ENCODE peak calls at places on chromosome 2, in ten cellular contexts. One of them, this sample, is unnamed.

GRCh38 chr2:226934546-226935243 is 98.8 kb downstream of the RHBDD1 start:
- DNase-seq in H9: no peak
- DNase-seq in brain pericyte: no peak
- DNase-seq in PC-3: no peak
- DNase-seq in GM13976: no peak
- DNase-seq in mucosa of descending colon: no peak
- DNase-seq in stimulated activated CD4-positive, alpha-beta T cell treated with anti-CD3 and anti-CD28 coated beads, Interleukin-2, amount 100 ng/mL, for 48 hours: no peak
- DNase-seq in naive thymus-derived CD8-positive, alpha-beta T cell: no peak
- DNase-seq in HCT116: no peak
- DNase-seq in K562: no peak
- DNase-seq in this sample: no peak

GRCh38 chr2:128783896-128784295 is 465.2 kb upstream of the HS6ST1 start:
- DNase-seq in K562: no peak
- DNase-seq in naive thymus-derived CD8-positive, alpha-beta T cell: no peak
- DNase-seq in brain pericyte: no peak
- DNase-seq in mucosa of descending colon: no peak
- DNase-seq in GM13976: no peak
- DNase-seq in stimulated activated CD4-positive, alpha-beta T cell treated with anti-CD3 and anti-CD28 coated beads, Interleukin-2, amount 100 ng/mL, for 48 hours: no peak
- DNase-seq in HCT116: no peak
- DNase-seq in PC-3: no peak
- DNase-seq in H9: peak
- DNase-seq in this sample: no peak

GRCh38 chr2:150125708-150126107 is 361.8 kb downstream of the RND3 start:
- DNase-seq in naive thymus-derived CD8-positive, alpha-beta T cell: no peak
- DNase-seq in stimulated activated CD4-positive, alpha-beta T cell treated with anti-CD3 and anti-CD28 coated beads, Interleukin-2, amount 100 ng/mL, for 48 hours: no peak
- DNase-seq in PC-3: peak
- DNase-seq in H9: no peak
- DNase-seq in brain pericyte: no peak
- DNase-seq in mucosa of descending colon: no peak
- DNase-seq in GM13976: no peak
- DNase-seq in K562: peak
- DNase-seq in HCT116: no peak
- DNase-seq in this sample: no peak

GRCh38 chr2:21095178-21095577 is 28.6 kb upstream of the TDRD15 start:
- DNase-seq in H9: no peak
- DNase-seq in GM13976: no peak
- DNase-seq in PC-3: no peak
- DNase-seq in brain pericyte: no peak
- DNase-seq in K562: no peak
- DNase-seq in naive thymus-derived CD8-positive, alpha-beta T cell: no peak
- DNase-seq in stimulated activated CD4-positive, alpha-beta T cell treated with anti-CD3 and anti-CD28 coated beads, Interleukin-2, amount 100 ng/mL, for 48 hours: no peak
- DNase-seq in mucosa of descending colon: no peak
- DNase-seq in HCT116: no peak
- DNase-seq in this sample: no peak

GRCh38 chr2:226644342-226644957 is 155.2 kb downstream of the IRS1 start:
- DNase-seq in brain pericyte: no peak
- DNase-seq in stimulated activated CD4-positive, alpha-beta T cell treated with anti-CD3 and anti-CD28 coated beads, Interleukin-2, amount 100 ng/mL, for 48 hours: no peak
- DNase-seq in mucosa of descending colon: no peak
- DNase-seq in PC-3: no peak
- DNase-seq in HCT116: no peak
- DNase-seq in K562: no peak
- DNase-seq in H9: no peak
- DNase-seq in naive thymus-derived CD8-positive, alpha-beta T cell: no peak
- DNase-seq in GM13976: no peak
- DNase-seq in this sample: no peak

GRCh38 chr2:10537522-10538195 is 89.5 kb upstream of the ODC1 start:
- DNase-seq in GM13976: no peak
- DNase-seq in stimulated activated CD4-positive, alpha-beta T cell treated with anti-CD3 and anti-CD28 coated beads, Interleukin-2, amount 100 ng/mL, for 48 hours: no peak
- DNase-seq in naive thymus-derived CD8-positive, alpha-beta T cell: peak
- DNase-seq in K562: no peak
- DNase-seq in brain pericyte: no peak
- DNase-seq in H9: no peak
- DNase-seq in mucosa of descending colon: no peak
- DNase-seq in HCT116: no peak
- DNase-seq in PC-3: no peak
- DNase-seq in this sample: no peak

GRCh38 chr2:188971316-188971930 is 2.8 kb upstream of the COL3A1 start:
- DNase-seq in PC-3: no peak
- DNase-seq in H9: no peak
- DNase-seq in stimulated activated CD4-positive, alpha-beta T cell treated with anti-CD3 and anti-CD28 coated beads, Interleukin-2, amount 100 ng/mL, for 48 hours: no peak
- DNase-seq in GM13976: no peak
- DNase-seq in naive thymus-derived CD8-positive, alpha-beta T cell: no peak
- DNase-seq in HCT116: no peak
- DNase-seq in mucosa of descending colon: no peak
- DNase-seq in K562: no peak
- DNase-seq in brain pericyte: no peak
- DNase-seq in this sample: no peak

GRCh38 chr2:52818958-52819357 is 948.6 kb upstream of the CHAC2 start:
- DNase-seq in K562: no peak
- DNase-seq in stimulated activated CD4-positive, alpha-beta T cell treated with anti-CD3 and anti-CD28 coated beads, Interleukin-2, amount 100 ng/mL, for 48 hours: no peak
- DNase-seq in mucosa of descending colon: no peak
- DNase-seq in PC-3: no peak
- DNase-seq in H9: no peak
- DNase-seq in HCT116: no peak
- DNase-seq in GM13976: no peak
- DNase-seq in naive thymus-derived CD8-positive, alpha-beta T cell: no peak
- DNase-seq in brain pericyte: no peak
- DNase-seq in this sample: no peak

GRCh38 chr2:128665113-128665512 is 346.4 kb upstream of the HS6ST1 start:
- DNase-seq in GM13976: no peak
- DNase-seq in brain pericyte: no peak
- DNase-seq in stimulated activated CD4-positive, alpha-beta T cell treated with anti-CD3 and anti-CD28 coated beads, Interleukin-2, amount 100 ng/mL, for 48 hours: no peak
- DNase-seq in mucosa of descending colon: no peak
- DNase-seq in PC-3: no peak
- DNase-seq in K562: no peak
- DNase-seq in HCT116: no peak
- DNase-seq in naive thymus-derived CD8-positive, alpha-beta T cell: no peak
- DNase-seq in H9: no peak
- DNase-seq in this sample: no peak

GRCh38 chr2:112692914-112693313 is 27.9 kb upstream of the NT5DC4 start:
- DNase-seq in K562: no peak
- DNase-seq in naive thymus-derived CD8-positive, alpha-beta T cell: no peak
- DNase-seq in GM13976: no peak
- DNase-seq in H9: no peak
- DNase-seq in mucosa of descending colon: no peak
- DNase-seq in HCT116: no peak
- DNase-seq in stimulated activated CD4-positive, alpha-beta T cell treated with anti-CD3 and anti-CD28 coated beads, Interleukin-2, amount 100 ng/mL, for 48 hours: peak
- DNase-seq in brain pericyte: no peak
- DNase-seq in PC-3: no peak
- DNase-seq in this sample: no peak

GRCh38 chr2:223989206-223989859 is 32.1 kb downstream of the MRPL44 start:
- DNase-seq in H9: no peak
- DNase-seq in GM13976: no peak
- DNase-seq in mucosa of descending colon: peak
- DNase-seq in PC-3: peak
- DNase-seq in K562: peak
- DNase-seq in stimulated activated CD4-positive, alpha-beta T cell treated with anti-CD3 and anti-CD28 coated beads, Interleukin-2, amount 100 ng/mL, for 48 hours: no peak
- DNase-seq in naive thymus-derived CD8-positive, alpha-beta T cell: no peak
- DNase-seq in HCT116: peak
- DNase-seq in brain pericyte: no peak
- DNase-seq in this sample: peak

GRCh38 chr2:20425371-20425881 is 21.4 kb upstream of the RHOB start:
- DNase-seq in mucosa of descending colon: no peak
- DNase-seq in PC-3: no peak
- DNase-seq in brain pericyte: no peak
- DNase-seq in H9: no peak
- DNase-seq in GM13976: peak
- DNase-seq in naive thymus-derived CD8-positive, alpha-beta T cell: no peak
- DNase-seq in stimulated activated CD4-positive, alpha-beta T cell treated with anti-CD3 and anti-CD28 coated beads, Interleukin-2, amount 100 ng/mL, for 48 hours: no peak
- DNase-seq in HCT116: no peak
- DNase-seq in K562: no peak
- DNase-seq in this sample: no peak

GRCh38 chr2:28997847-28998735 is 17.0 kb downstream of the TOGARAM2 start:
- DNase-seq in naive thymus-derived CD8-positive, alpha-beta T cell: no peak
- DNase-seq in H9: no peak
- DNase-seq in GM13976: no peak
- DNase-seq in PC-3: no peak
- DNase-seq in stimulated activated CD4-positive, alpha-beta T cell treated with anti-CD3 and anti-CD28 coated beads, Interleukin-2, amount 100 ng/mL, for 48 hours: no peak
- DNase-seq in brain pericyte: no peak
- DNase-seq in HCT116: no peak
- DNase-seq in mucosa of descending colon: no peak
- DNase-seq in K562: no peak
- DNase-seq in this sample: no peak

GRCh38 chr2:105400138-105400540 is 1.3 kb upstream of the FHL2 start:
- DNase-seq in PC-3: no peak
- DNase-seq in H9: no peak
- DNase-seq in stimulated activated CD4-positive, alpha-beta T cell treated with anti-CD3 and anti-CD28 coated beads, Interleukin-2, amount 100 ng/mL, for 48 hours: no peak
- DNase-seq in mucosa of descending colon: peak
- DNase-seq in HCT116: no peak
- DNase-seq in naive thymus-derived CD8-positive, alpha-beta T cell: no peak
- DNase-seq in brain pericyte: no peak
- DNase-seq in K562: no peak
- DNase-seq in GM13976: no peak
- DNase-seq in this sample: no peak

GRCh38 chr2:29423267-29423666 is 308.1 kb downstream of the CLIP4 start:
- DNase-seq in mucosa of descending colon: no peak
- DNase-seq in K562: no peak
- DNase-seq in H9: no peak
- DNase-seq in HCT116: no peak
- DNase-seq in brain pericyte: no peak
- DNase-seq in stimulated activated CD4-positive, alpha-beta T cell treated with anti-CD3 and anti-CD28 coated beads, Interleukin-2, amount 100 ng/mL, for 48 hours: no peak
- DNase-seq in PC-3: peak
- DNase-seq in naive thymus-derived CD8-positive, alpha-beta T cell: no peak
- DNase-seq in GM13976: no peak
- DNase-seq in this sample: peak

GRCh38 chr2:210363261-210363660 is 48.3 kb upstream of the MYL1 start:
- DNase-seq in GM13976: no peak
- DNase-seq in PC-3: peak
- DNase-seq in K562: no peak
- DNase-seq in H9: peak
- DNase-seq in mucosa of descending colon: no peak
- DNase-seq in HCT116: no peak
- DNase-seq in naive thymus-derived CD8-positive, alpha-beta T cell: no peak
- DNase-seq in stimulated activated CD4-positive, alpha-beta T cell treated with anti-CD3 and anti-CD28 coated beads, Interleukin-2, amount 100 ng/mL, for 48 hours: no peak
- DNase-seq in brain pericyte: no peak
- DNase-seq in this sample: peak

GRCh38 chr2:10552220-10552870 is 104.2 kb upstream of the ODC1 start:
- DNase-seq in PC-3: peak
- DNase-seq in mucosa of descending colon: no peak
- DNase-seq in HCT116: no peak
- DNase-seq in GM13976: no peak
- DNase-seq in naive thymus-derived CD8-positive, alpha-beta T cell: no peak
- DNase-seq in brain pericyte: no peak
- DNase-seq in H9: no peak
- DNase-seq in stimulated activated CD4-positive, alpha-beta T cell treated with anti-CD3 and anti-CD28 coated beads, Interleukin-2, amount 100 ng/mL, for 48 hours: no peak
- DNase-seq in K562: no peak
- DNase-seq in this sample: no peak

GRCh38 chr2:19630921-19631320 is 270.9 kb downstream of the TTC32 start:
- DNase-seq in H9: no peak
- DNase-seq in HCT116: no peak
- DNase-seq in GM13976: no peak
- DNase-seq in K562: no peak
- DNase-seq in PC-3: no peak
- DNase-seq in naive thymus-derived CD8-positive, alpha-beta T cell: no peak
- DNase-seq in brain pericyte: no peak
- DNase-seq in stimulated activated CD4-positive, alpha-beta T cell treated with anti-CD3 and anti-CD28 coated beads, Interleukin-2, amount 100 ng/mL, for 48 hours: no peak
- DNase-seq in mucosa of descending colon: no peak
- DNase-seq in this sample: no peak

GRCh38 chr2:126644630-126645191 is 11.2 kb upstream of the GYPC start:
- DNase-seq in stimulated activated CD4-positive, alpha-beta T cell treated with anti-CD3 and anti-CD28 coated beads, Interleukin-2, amount 100 ng/mL, for 48 hours: no peak
- DNase-seq in PC-3: no peak
- DNase-seq in brain pericyte: no peak
- DNase-seq in GM13976: no peak
- DNase-seq in HCT116: no peak
- DNase-seq in H9: no peak
- DNase-seq in naive thymus-derived CD8-positive, alpha-beta T cell: no peak
- DNase-seq in mucosa of descending colon: no peak
- DNase-seq in K562: peak
- DNase-seq in this sample: no peak

GRCh38 chr2:240325654-240326031 is 109.8 kb upstream of the GPC1 start:
- DNase-seq in mucosa of descending colon: no peak
- DNase-seq in stimulated activated CD4-positive, alpha-beta T cell treated with anti-CD3 and anti-CD28 coated beads, Interleukin-2, amount 100 ng/mL, for 48 hours: no peak
- DNase-seq in GM13976: no peak
- DNase-seq in K562: no peak
- DNase-seq in PC-3: no peak
- DNase-seq in naive thymus-derived CD8-positive, alpha-beta T cell: no peak
- DNase-seq in brain pericyte: no peak
- DNase-seq in H9: no peak
- DNase-seq in HCT116: no peak
- DNase-seq in this sample: no peak

GRCh38 chr2:163682695-163683094 is 53.1 kb downstream of the FIGN start:
- DNase-seq in stimulated activated CD4-positive, alpha-beta T cell treated with anti-CD3 and anti-CD28 coated beads, Interleukin-2, amount 100 ng/mL, for 48 hours: no peak
- DNase-seq in brain pericyte: no peak
- DNase-seq in K562: no peak
- DNase-seq in HCT116: no peak
- DNase-seq in PC-3: peak
- DNase-seq in mucosa of descending colon: no peak
- DNase-seq in naive thymus-derived CD8-positive, alpha-beta T cell: no peak
- DNase-seq in H9: no peak
- DNase-seq in GM13976: no peak
- DNase-seq in this sample: no peak

GRCh38 chr2:152047826-152048476 is 50.9 kb downstream of the CACNB4 start:
- DNase-seq in HCT116: no peak
- DNase-seq in K562: peak
- DNase-seq in GM13976: no peak
- DNase-seq in H9: no peak
- DNase-seq in stimulated activated CD4-positive, alpha-beta T cell treated with anti-CD3 and anti-CD28 coated beads, Interleukin-2, amount 100 ng/mL, for 48 hours: no peak
- DNase-seq in brain pericyte: no peak
- DNase-seq in mucosa of descending colon: no peak
- DNase-seq in PC-3: peak
- DNase-seq in naive thymus-derived CD8-positive, alpha-beta T cell: no peak
- DNase-seq in this sample: no peak

GRCh38 chr2:220224711-220225519 is 597.5 kb downstream of the SLC4A3 start:
- DNase-seq in PC-3: peak
- DNase-seq in HCT116: no peak
- DNase-seq in H9: no peak
- DNase-seq in naive thymus-derived CD8-positive, alpha-beta T cell: no peak
- DNase-seq in K562: no peak
- DNase-seq in brain pericyte: no peak
- DNase-seq in stimulated activated CD4-positive, alpha-beta T cell treated with anti-CD3 and anti-CD28 coated beads, Interleukin-2, amount 100 ng/mL, for 48 hours: no peak
- DNase-seq in GM13976: no peak
- DNase-seq in mucosa of descending colon: no peak
- DNase-seq in this sample: no peak

GRCh38 chr2:108988796-108989713 is at the start of gene EDAR:
- DNase-seq in naive thymus-derived CD8-positive, alpha-beta T cell: peak
- DNase-seq in mucosa of descending colon: peak
- DNase-seq in brain pericyte: no peak
- DNase-seq in K562: peak
- DNase-seq in PC-3: peak
- DNase-seq in stimulated activated CD4-positive, alpha-beta T cell treated with anti-CD3 and anti-CD28 coated beads, Interleukin-2, amount 100 ng/mL, for 48 hours: peak
- DNase-seq in H9: peak
- DNase-seq in GM13976: peak
- DNase-seq in HCT116: peak
- DNase-seq in this sample: no peak

GRCh38 chr2:139686205-139686604 is 906.0 kb upstream of the NXPH2 start:
- DNase-seq in stimulated activated CD4-positive, alpha-beta T cell treated with anti-CD3 and anti-CD28 coated beads, Interleukin-2, amount 100 ng/mL, for 48 hours: no peak
- DNase-seq in HCT116: no peak
- DNase-seq in mucosa of descending colon: no peak
- DNase-seq in brain pericyte: no peak
- DNase-seq in H9: no peak
- DNase-seq in GM13976: no peak
- DNase-seq in PC-3: no peak
- DNase-seq in naive thymus-derived CD8-positive, alpha-beta T cell: no peak
- DNase-seq in K562: no peak
- DNase-seq in this sample: no peak

GRCh38 chr2:25743132-25743830 is 69.9 kb upstream of the DTNB start:
- DNase-seq in PC-3: no peak
- DNase-seq in brain pericyte: no peak
- DNase-seq in GM13976: no peak
- DNase-seq in naive thymus-derived CD8-positive, alpha-beta T cell: peak
- DNase-seq in mucosa of descending colon: peak
- DNase-seq in HCT116: no peak
- DNase-seq in stimulated activated CD4-positive, alpha-beta T cell treated with anti-CD3 and anti-CD28 coated beads, Interleukin-2, amount 100 ng/mL, for 48 hours: no peak
- DNase-seq in H9: no peak
- DNase-seq in K562: no peak
- DNase-seq in this sample: no peak

GRCh38 chr2:42492691-42493467 is 903 bp downstream of the KCNG3 start:
- DNase-seq in PC-3: no peak
- DNase-seq in K562: no peak
- DNase-seq in brain pericyte: no peak
- DNase-seq in naive thymus-derived CD8-positive, alpha-beta T cell: peak
- DNase-seq in GM13976: peak
- DNase-seq in mucosa of descending colon: peak
- DNase-seq in H9: peak
- DNase-seq in HCT116: no peak
- DNase-seq in stimulated activated CD4-positive, alpha-beta T cell treated with anti-CD3 and anti-CD28 coated beads, Interleukin-2, amount 100 ng/mL, for 48 hours: peak
- DNase-seq in this sample: no peak

GRCh38 chr2:240597054-240597418 is 10.5 kb downstream of the CAPN10 start:
- DNase-seq in brain pericyte: no peak
- DNase-seq in stimulated activated CD4-positive, alpha-beta T cell treated with anti-CD3 and anti-CD28 coated beads, Interleukin-2, amount 100 ng/mL, for 48 hours: no peak
- DNase-seq in H9: no peak
- DNase-seq in PC-3: no peak
- DNase-seq in mucosa of descending colon: no peak
- DNase-seq in K562: no peak
- DNase-seq in naive thymus-derived CD8-positive, alpha-beta T cell: no peak
- DNase-seq in GM13976: no peak
- DNase-seq in HCT116: no peak
- DNase-seq in this sample: no peak